ENCODE peak calls at places on chromosomes 1 and 21, in nine cellular contexts. A is AG09319, Y is cardiac fibroblast, F is CD14-positive monocyte, L is astrocyte of the spinal cord, Q is cardiac muscle cell, M is mucosa of descending colon, X is fibroblast of pulmonary artery, J is tibial nerve. E is an unnamed sample.

GRCh38 chr1:150976879-150977694 is 2.5 kb upstream of the CERS2 start:
- DNase-seq in X (no peak), Q (no peak), A (no peak), M (peak; percentile 91), Y (no peak), J (peak; percentile 60), F (peak; percentile 96), L (no peak), E (no peak)

GRCh38 chr1:221868894-221869293 is 127.0 kb upstream of the DUSP10 start:
- DNase-seq in M (no peak), Y (peak; percentile 88), X (peak; percentile 70), A (peak; percentile 60), J (no peak), F (no peak), Q (peak; percentile 56), L (peak; percentile 80), E (peak; percentile 91)

GRCh38 chr1:236753554-236753953 is 41.5 kb upstream of the MTR start:
- DNase-seq in J (no peak), L (peak; percentile 16), Q (peak; percentile 30), F (no peak), Y (peak; percentile 18), A (no peak), X (peak; percentile 23), M (no peak), E (peak; percentile 24)

GRCh38 chr1:25439287-25439686 is 8.6 kb downstream of the MACO1 start:
- DNase-seq in J (no peak), L (no peak), M (no peak), A (no peak), X (no peak), Q (no peak), Y (no peak), F (no peak), E (no peak)

GRCh38 chr1:72938408-72938807 is 656.1 kb upstream of the NEGR1 start:
- DNase-seq in X (no peak), M (no peak), A (no peak), F (no peak), L (no peak), Q (no peak), Y (no peak), J (no peak), E (no peak)

GRCh38 chr21:44291078-44291935 is 5.6 kb downstream of the AIRE start:
- DNase-seq in M (no peak), Y (no peak), X (no peak), J (no peak), A (no peak), F (no peak), Q (no peak), L (no peak), E (no peak)

GRCh38 chr21:40622531-40622930 is 224.4 kb downstream of the DSCAM start:
- DNase-seq in A (no peak), M (no peak), X (no peak), F (no peak), L (no peak), Y (no peak), Q (no peak), J (no peak), E (no peak)

GRCh38 chr21:9760398-9761074 is 760.8 kb upstream of the TPTE start:
- DNase-seq in F (no peak), X (no peak), L (no peak), M (no peak), A (no peak), Q (no peak), J (no peak), Y (no peak), E (no peak)

GRCh38 chr1:145720556-145720877 is 1.2 kb downstream of the CD160 start:
- DNase-seq in J (no peak), F (no peak), A (peak; percentile 20), L (peak; percentile 66), Y (peak; percentile 90), X (peak; percentile 61), Q (peak; percentile 30), M (no peak), E (peak; percentile 84)

GRCh38 chr1:15412488-15412800 is 2.8 kb downstream of the EFHD2 start:
- DNase-seq in L (no peak), F (no peak), X (no peak), M (peak; percentile 61), Q (no peak), Y (no peak), J (no peak), A (no peak), E (no peak)

GRCh38 chr1:67676946-67677345 is 8.1 kb upstream of the GADD45A start:
- DNase-seq in Q (no peak), Y (no peak), J (no peak), M (no peak), X (no peak), F (no peak), L (no peak), A (no peak), E (no peak)

GRCh38 chr1:194004146-194004545 is 817.7 kb upstream of the B3GALT2 start:
- DNase-seq in M (no peak), Y (no peak), J (no peak), F (no peak), A (no peak), L (peak; percentile 30), Q (no peak), X (no peak), E (no peak)

GRCh38 chr1:89203166-89203565 is 4.4 kb upstream of the GBP4 start:
- DNase-seq in J (no peak), Y (peak; percentile 9), X (no peak), F (no peak), Q (no peak), M (no peak), L (no peak), A (no peak), E (no peak)

GRCh38 chr1:71869326-71869725 is 413.0 kb downstream of the NEGR1 start:
- DNase-seq in X (no peak), Y (no peak), Q (no peak), L (no peak), J (no peak), A (no peak), F (no peak), M (no peak), E (no peak)

DNA sequence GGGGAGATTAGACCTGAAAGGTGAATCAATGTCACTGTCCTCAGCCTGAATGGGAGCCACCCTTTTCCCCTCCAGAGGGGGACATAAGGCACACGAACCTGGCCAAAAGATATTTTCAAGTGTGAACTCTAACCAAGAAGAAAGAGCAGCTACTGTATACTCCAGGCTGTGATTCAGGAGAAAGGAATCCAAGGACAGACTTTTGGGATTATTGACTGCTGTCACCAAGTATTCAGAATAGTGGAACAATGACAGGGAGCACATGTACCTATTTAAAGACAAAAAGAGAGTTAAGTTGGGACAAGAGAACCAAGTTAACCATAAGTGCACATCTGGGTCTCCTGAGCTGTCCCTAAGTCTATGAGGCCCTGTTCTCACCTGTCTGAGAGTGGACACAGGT is 2.4 kb downstream of the ICMT start:
- DNase-seq in L (no peak), M (no peak), X (no peak), Q (no peak), F (no peak), A (no peak), Y (no peak), J (no peak), E (no peak)
- TF ChIP-seq CTCF in L (no peak), M (no peak), X (no peak), Q (no peak), F (no peak), A (no peak), Y (no peak), J (no peak), E (no peak)

GRCh38 chr1:78329475-78329874 is 161.3 kb upstream of the PTGFR start:
- DNase-seq in J (no peak), L (no peak), Y (no peak), A (no peak), Q (no peak), X (no peak), M (no peak), F (no peak), E (no peak)

GRCh38 chr1:78323311-78323710 is 167.5 kb upstream of the PTGFR start:
- DNase-seq in Q (no peak), M (no peak), F (no peak), Y (no peak), J (no peak), L (no peak), A (no peak), X (no peak), E (no peak)

GRCh38 chr1:78319603-78320002 is 171.2 kb upstream of the PTGFR start:
- DNase-seq in X (no peak), L (no peak), M (no peak), A (no peak), J (no peak), Y (no peak), F (no peak), Q (no peak), E (no peak)

DNA sequence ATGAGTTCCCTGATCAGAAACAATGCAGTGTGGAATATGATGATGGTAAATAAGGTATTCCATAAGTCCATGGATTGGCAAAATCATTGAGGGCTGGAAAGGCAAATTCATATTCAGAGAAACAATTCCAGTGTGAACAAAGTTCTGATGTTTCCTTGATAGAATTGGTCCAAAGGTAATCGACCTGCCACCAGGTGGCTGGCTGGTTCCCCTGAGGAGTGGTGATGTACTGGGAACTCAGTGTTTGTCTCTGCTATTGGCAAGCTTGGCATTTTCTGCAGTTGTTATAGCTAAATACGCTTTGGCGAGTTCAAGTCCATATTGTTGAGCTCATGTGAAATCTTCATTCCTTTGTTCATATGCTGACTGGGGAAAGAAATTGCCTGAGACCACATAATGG is 165.5 kb upstream of the PTGFR start:
- DNase-seq in L (no peak), Q (no peak), J (no peak), M (no peak), Y (no peak), A (no peak), F (no peak), X (no peak), E (no peak)
- TF ChIP-seq CTCF in L (no peak), Q (no peak), J (no peak), M (no peak), Y (no peak), A (no peak), F (no peak), X (no peak), E (no peak)

DNA sequence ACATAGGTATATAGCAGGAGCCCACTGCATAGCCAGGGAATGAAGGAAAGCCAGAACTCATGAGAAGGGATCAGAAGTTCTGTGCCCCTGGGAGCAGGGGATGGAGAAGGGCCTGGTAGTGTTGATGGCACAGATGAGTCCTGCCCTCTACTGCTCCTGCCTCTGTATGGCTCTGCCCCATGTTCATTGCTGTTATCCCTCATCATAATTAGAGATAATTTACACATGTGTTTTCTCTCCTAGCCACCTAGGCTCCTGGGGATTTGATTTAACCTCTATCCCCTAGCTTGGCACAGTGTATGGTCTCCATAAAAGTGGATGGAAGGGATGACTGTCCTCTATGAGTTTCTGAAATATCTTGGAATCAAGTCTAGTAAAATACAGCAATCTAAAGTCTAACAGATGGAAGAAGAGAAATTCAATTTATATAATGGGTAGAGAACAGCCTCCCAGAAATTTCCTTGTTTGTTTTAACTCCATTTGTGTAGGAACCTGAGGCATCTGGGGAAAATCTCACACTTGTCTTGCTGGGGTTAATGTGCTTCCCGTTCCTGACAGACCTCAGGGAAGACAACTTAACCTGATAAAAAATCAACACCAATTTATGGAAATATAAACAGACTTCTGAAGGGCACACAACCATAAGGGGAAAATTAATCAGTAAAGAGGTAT is 393.8 kb downstream of the HHAT start:
- DNase-seq in Y (no peak), F (no peak), Q (no peak), L (no peak), A (no peak), X (no peak), J (no peak), M (no peak), E (no peak)
- TF ChIP-seq CTCF in Y (no peak), F (no peak), Q (no peak), L (no peak), A (no peak), X (no peak), J (no peak), M (no peak), E (no peak)

GRCh38 chr1:197063212-197063611 is 3.8 kb downstream of the F13B start:
- DNase-seq in L (no peak), J (no peak), Q (peak; percentile 10), M (no peak), A (no peak), F (no peak), X (no peak), Y (no peak), E (no peak)
- TF ChIP-seq CTCF in L (no peak), J (no peak), Q (no peak), M (no peak), A (no peak), F (no peak), X (no peak), Y (no peak), E (no peak)